ENCODE peak calls at places on chromosomes 2 and 18, in six cellular contexts. One of them, this sample, is unnamed.

GRCh38 chr2:37653805-37654378 is 17.6 kb downstream of the CDC42EP3 start:
- DNase-seq in H9: no peak
- DNase-seq in neuronal stem cell: no peak
- DNase-seq in IMR-90: no peak
- DNase-seq in mesenchymal stem cell: no peak
- DNase-seq in H1: no peak
- DNase-seq in this sample: peak

GRCh38 chr2:176931588-176932563 is 280.7 kb upstream of the HNRNPA3 start:
- DNase-seq in H9: no peak
- DNase-seq in neuronal stem cell: no peak
- DNase-seq in IMR-90: no peak
- DNase-seq in mesenchymal stem cell: peak
- DNase-seq in H1: no peak
- DNase-seq in this sample: peak

GRCh38 chr2:82124629-82125028 is 1820.1 kb upstream of the LRRTM1 start:
- DNase-seq in H9: no peak
- DNase-seq in neuronal stem cell: no peak
- DNase-seq in IMR-90: no peak
- DNase-seq in mesenchymal stem cell: no peak
- DNase-seq in H1: no peak
- DNase-seq in this sample: no peak

GRCh38 chr2:190202604-190203003 is 117.0 kb downstream of the HIBCH start:
- DNase-seq in H9: no peak
- DNase-seq in neuronal stem cell: no peak
- DNase-seq in IMR-90: no peak
- DNase-seq in mesenchymal stem cell: no peak
- DNase-seq in H1: no peak
- DNase-seq in this sample: peak

GRCh38 chr2:20212459-20212870 is 12.5 kb downstream of the SDC1 start:
- DNase-seq in H9: no peak
- DNase-seq in neuronal stem cell: no peak
- DNase-seq in IMR-90: peak
- DNase-seq in mesenchymal stem cell: peak
- DNase-seq in H1: no peak
- DNase-seq in this sample: no peak

GRCh38 chr2:132477962-132478361 is 61.4 kb downstream of the GPR39 start:
- DNase-seq in H9: no peak
- DNase-seq in neuronal stem cell: no peak
- DNase-seq in IMR-90: peak
- DNase-seq in mesenchymal stem cell: no peak
- DNase-seq in H1: no peak
- DNase-seq in this sample: no peak

GRCh38 chr2:38524580-38524979 is 78.1 kb downstream of the HNRNPLL start:
- DNase-seq in H9: no peak
- DNase-seq in neuronal stem cell: no peak
- DNase-seq in IMR-90: no peak
- DNase-seq in mesenchymal stem cell: no peak
- DNase-seq in H1: no peak
- DNase-seq in this sample: no peak

GRCh38 chr2:158953926-158954763 is 14.3 kb upstream of the TANC1 start:
- DNase-seq in H9: no peak
- DNase-seq in neuronal stem cell: no peak
- DNase-seq in IMR-90: peak
- DNase-seq in mesenchymal stem cell: peak
- DNase-seq in H1: no peak
- DNase-seq in this sample: peak

GRCh38 chr2:205474746-205475145 is 207.6 kb upstream of the NRP2 start:
- DNase-seq in H9: no peak
- DNase-seq in neuronal stem cell: no peak
- DNase-seq in IMR-90: peak
- DNase-seq in mesenchymal stem cell: no peak
- DNase-seq in H1: no peak
- DNase-seq in this sample: no peak

GRCh38 chr2:207387172-207387571 is 142.6 kb upstream of the CREB1 start:
- DNase-seq in H9: no peak
- DNase-seq in neuronal stem cell: no peak
- DNase-seq in IMR-90: no peak
- DNase-seq in mesenchymal stem cell: no peak
- DNase-seq in H1: no peak
- DNase-seq in this sample: no peak

GRCh38 chr18:55275042-55275897 is 312.7 kb downstream of the TCF4 start:
- DNase-seq in H9: no peak
- DNase-seq in neuronal stem cell: no peak
- DNase-seq in IMR-90: peak
- DNase-seq in mesenchymal stem cell: peak
- DNase-seq in H1: no peak
- DNase-seq in this sample: peak

GRCh38 chr18:76984193-76985155 is 148.1 kb downstream of the MBP start:
- DNase-seq in H9: no peak
- DNase-seq in neuronal stem cell: no peak
- DNase-seq in IMR-90: no peak
- DNase-seq in mesenchymal stem cell: no peak
- DNase-seq in H1: no peak
- DNase-seq in this sample: no peak

GRCh38 chr2:10242451-10242850 is 60.3 kb upstream of the HPCAL1 start:
- DNase-seq in H9: no peak
- DNase-seq in neuronal stem cell: no peak
- DNase-seq in IMR-90: no peak
- DNase-seq in mesenchymal stem cell: no peak
- DNase-seq in H1: no peak
- DNase-seq in this sample: no peak

GRCh38 chr2:44954306-44954901 is 12.9 kb downstream of the SIX3 start:
- DNase-seq in H9: peak
- DNase-seq in neuronal stem cell: no peak
- DNase-seq in IMR-90: no peak
- DNase-seq in mesenchymal stem cell: no peak
- DNase-seq in H1: no peak
- DNase-seq in this sample: no peak

GRCh38 chr2:17869128-17869527 is 9.3 kb upstream of the KCNS3 start:
- DNase-seq in H9: no peak
- DNase-seq in neuronal stem cell: no peak
- DNase-seq in IMR-90: peak
- DNase-seq in mesenchymal stem cell: no peak
- DNase-seq in H1: no peak
- DNase-seq in this sample: peak

GRCh38 chr18:76821875-76822509 is 365 bp upstream of the ZNF236 start:
- DNase-seq in H9: no peak
- DNase-seq in neuronal stem cell: peak
- DNase-seq in IMR-90: peak
- DNase-seq in mesenchymal stem cell: peak
- DNase-seq in H1: no peak
- DNase-seq in this sample: peak

GRCh38 chr18:68969027-68969426 is 171.1 kb downstream of the CCDC102B start:
- DNase-seq in H9: no peak
- DNase-seq in neuronal stem cell: no peak
- DNase-seq in IMR-90: no peak
- DNase-seq in mesenchymal stem cell: no peak
- DNase-seq in H1: no peak
- DNase-seq in this sample: no peak

GRCh38 chr2:20868377-20868776 is 45.5 kb upstream of the LDAH start:
- DNase-seq in H9: no peak
- DNase-seq in neuronal stem cell: no peak
- DNase-seq in IMR-90: no peak
- DNase-seq in mesenchymal stem cell: no peak
- DNase-seq in H1: no peak
- DNase-seq in this sample: no peak

GRCh38 chr18:42113529-42114191 is 158.6 kb downstream of the PIK3C3 start:
- DNase-seq in H9: no peak
- DNase-seq in neuronal stem cell: no peak
- DNase-seq in IMR-90: peak
- DNase-seq in mesenchymal stem cell: peak
- DNase-seq in H1: no peak
- DNase-seq in this sample: no peak

GRCh38 chr2:6793913-6794312 is 71.8 kb downstream of the CMPK2 start:
- DNase-seq in H9: no peak
- DNase-seq in neuronal stem cell: no peak
- DNase-seq in IMR-90: no peak
- DNase-seq in mesenchymal stem cell: no peak
- DNase-seq in H1: no peak
- DNase-seq in this sample: no peak

GRCh38 chr2:190809876-190810525 is 70.6 kb upstream of the GLS start:
- DNase-seq in H9: no peak
- DNase-seq in neuronal stem cell: no peak
- DNase-seq in IMR-90: no peak
- DNase-seq in mesenchymal stem cell: no peak
- DNase-seq in H1: no peak
- DNase-seq in this sample: no peak

GRCh38 chr18:55547705-55548056 is 40.3 kb downstream of the TCF4 start:
- DNase-seq in H9: no peak
- DNase-seq in neuronal stem cell: no peak
- DNase-seq in IMR-90: no peak
- DNase-seq in mesenchymal stem cell: no peak
- DNase-seq in H1: no peak
- DNase-seq in this sample: no peak

GRCh38 chr18:58190842-58191530 is 147.0 kb downstream of the NEDD4L start:
- DNase-seq in H9: no peak
- DNase-seq in neuronal stem cell: no peak
- DNase-seq in IMR-90: peak
- DNase-seq in mesenchymal stem cell: no peak
- DNase-seq in H1: no peak
- DNase-seq in this sample: no peak

GRCh38 chr2:82599021-82599420 is 1860.1 kb downstream of the SUCLG1 start:
- DNase-seq in H9: no peak
- DNase-seq in neuronal stem cell: no peak
- DNase-seq in IMR-90: no peak
- DNase-seq in mesenchymal stem cell: no peak
- DNase-seq in H1: no peak
- DNase-seq in this sample: no peak

GRCh38 chr18:54023471-54023870 is 201.0 kb downstream of the MBD2 start:
- DNase-seq in H9: no peak
- DNase-seq in neuronal stem cell: no peak
- DNase-seq in IMR-90: no peak
- DNase-seq in mesenchymal stem cell: peak
- DNase-seq in H1: no peak
- DNase-seq in this sample: no peak
- H2AFZ ChIP-seq in H9: no peak
- H2AFZ ChIP-seq in neuronal stem cell: no peak
- H2AFZ ChIP-seq in IMR-90: no peak
- H2AFZ ChIP-seq in mesenchymal stem cell: no peak
- H2AFZ ChIP-seq in H1: no peak
- H2AFZ ChIP-seq in this sample: no peak

GRCh38 chr2:73728043-73728442 is 9.1 kb downstream of the TPRKB start:
- DNase-seq in H9: no peak
- DNase-seq in neuronal stem cell: no peak
- DNase-seq in IMR-90: no peak
- DNase-seq in mesenchymal stem cell: no peak
- DNase-seq in H1: no peak
- DNase-seq in this sample: no peak

GRCh38 chr2:73736378-73736777 is 767 bp downstream of the TPRKB start:
- DNase-seq in H9: no peak
- DNase-seq in neuronal stem cell: no peak
- DNase-seq in IMR-90: no peak
- DNase-seq in mesenchymal stem cell: no peak
- DNase-seq in H1: no peak
- DNase-seq in this sample: no peak

GRCh38 chr2:73728711-73729110 is 8.4 kb downstream of the TPRKB start:
- DNase-seq in H9: no peak
- DNase-seq in neuronal stem cell: no peak
- DNase-seq in IMR-90: no peak
- DNase-seq in mesenchymal stem cell: no peak
- DNase-seq in H1: no peak
- DNase-seq in this sample: no peak

GRCh38 chr2:73730810-73731209 is 6.3 kb downstream of the TPRKB start:
- DNase-seq in H9: no peak
- DNase-seq in neuronal stem cell: no peak
- DNase-seq in IMR-90: no peak
- DNase-seq in mesenchymal stem cell: no peak
- DNase-seq in H1: no peak
- DNase-seq in this sample: no peak
- H4K91ac ChIP-seq in H9: no peak
- H4K91ac ChIP-seq in neuronal stem cell: no peak
- H4K91ac ChIP-seq in IMR-90: no peak
- H4K91ac ChIP-seq in mesenchymal stem cell: no peak
- H4K91ac ChIP-seq in H1: no peak
- H4K91ac ChIP-seq in this sample: no peak

GRCh38 chr18:13550446-13551304 is 175.7 kb downstream of the FAM210A start:
- DNase-seq in H9: no peak
- DNase-seq in neuronal stem cell: no peak
- DNase-seq in IMR-90: no peak
- DNase-seq in mesenchymal stem cell: no peak
- DNase-seq in H1: no peak
- DNase-seq in this sample: no peak
- H2AFZ ChIP-seq in H9: no peak
- H2AFZ ChIP-seq in neuronal stem cell: no peak
- H2AFZ ChIP-seq in IMR-90: no peak
- H2AFZ ChIP-seq in mesenchymal stem cell: no peak
- H2AFZ ChIP-seq in H1: no peak
- H2AFZ ChIP-seq in this sample: no peak

GRCh38 chr2:122417114-122417513 is 661.7 kb downstream of the TSN start:
- DNase-seq in H9: no peak
- DNase-seq in neuronal stem cell: no peak
- DNase-seq in IMR-90: no peak
- DNase-seq in mesenchymal stem cell: no peak
- DNase-seq in H1: no peak
- DNase-seq in this sample: no peak

GRCh38 chr2:122423934-122424333 is 668.5 kb downstream of the TSN start:
- DNase-seq in H9: no peak
- DNase-seq in neuronal stem cell: no peak
- DNase-seq in IMR-90: no peak
- DNase-seq in mesenchymal stem cell: no peak
- DNase-seq in H1: no peak
- DNase-seq in this sample: no peak

GRCh38 chr2:122422384-122422991 is 667.0 kb downstream of the TSN start:
- DNase-seq in H9: no peak
- DNase-seq in neuronal stem cell: no peak
- DNase-seq in IMR-90: no peak
- DNase-seq in mesenchymal stem cell: no peak
- DNase-seq in H1: no peak
- DNase-seq in this sample: no peak

GRCh38 chr2:122421777-122422176 is 666.3 kb downstream of the TSN start:
- DNase-seq in H9: no peak
- DNase-seq in neuronal stem cell: no peak
- DNase-seq in IMR-90: no peak
- DNase-seq in mesenchymal stem cell: no peak
- DNase-seq in H1: no peak
- DNase-seq in this sample: no peak
- H4K91ac ChIP-seq in H9: no peak
- H4K91ac ChIP-seq in neuronal stem cell: no peak
- H4K91ac ChIP-seq in IMR-90: no peak
- H4K91ac ChIP-seq in mesenchymal stem cell: no peak
- H4K91ac ChIP-seq in H1: no peak
- H4K91ac ChIP-seq in this sample: no peak